ENCODE peak calls at places on chromosome 1, in ten cellular contexts. Z is dermis blood vessel endothelial cell; H is NCI-H1105 treated with DMSO at 0.1 percent for 48 hours; F is mesendoderm; K is neuronal stem cell; Q is Right ventricle myocardium inferior; Y is caudate nucleus; P is activated CD4-positive, CD25-positive, alpha-beta regulatory T cell; S is effector memory CD8-positive, alpha-beta T cell; M is fibroblast of lung. U is an unnamed sample.

GRCh38 chr1:167770127-167770526 is 48.3 kb downstream of the MPZL1 start:
- DNase-seq in Z (no peak), H (peak), F (peak), K (no peak), Q (no peak), Y (no peak), P (no peak), S (no peak), M (no peak), U (no peak)

GRCh38 chr1:230127105-230128054 is 60.3 kb downstream of the GALNT2 start:
- DNase-seq in Z (no peak), H (no peak), F (peak), K (no peak), Q (peak), Y (peak), P (no peak), S (no peak), M (no peak), U (no peak)

GRCh38 chr1:91881280-91881679 is 4.7 kb downstream of the TGFBR3 start:
- DNase-seq in Z (no peak), H (no peak), F (no peak), K (no peak), Q (no peak), Y (no peak), P (no peak), S (no peak), M (no peak), U (no peak)

GRCh38 chr1:24635195-24635843 is 7.8 kb upstream of the SRRM1 start:
- DNase-seq in Z (peak), H (peak), F (peak), K (peak), Q (no peak), Y (no peak), P (no peak), S (no peak), M (peak), U (no peak)

GRCh38 chr1:50967416-50968020 is 2.5 kb upstream of the CDKN2C start:
- DNase-seq in Z (peak), H (peak), F (no peak), K (no peak), Q (no peak), Y (no peak), P (no peak), S (no peak), M (peak), U (no peak)

GRCh38 chr1:101314244-101314643 is 77.4 kb downstream of the S1PR1 start:
- DNase-seq in Z (no peak), H (no peak), F (peak), K (no peak), Q (no peak), Y (no peak), P (peak), S (no peak), M (no peak), U (no peak)

GRCh38 chr1:65264197-65264929 is 45.0 kb upstream of the DNAJC6 start:
- DNase-seq in Z (peak), H (peak), F (peak), K (no peak), Q (no peak), Y (peak), P (no peak), S (no peak), M (peak), U (peak)

GRCh38 chr1:3174487-3175247 is 105.7 kb downstream of the PRDM16 start:
- DNase-seq in Z (no peak), H (no peak), F (no peak), K (no peak), Q (peak), Y (peak), P (no peak), S (no peak), M (peak), U (no peak)

GRCh38 chr1:226884966-226885820 is 14.8 kb downstream of the PSEN2 start:
- DNase-seq in Z (peak), H (no peak), F (no peak), K (no peak), Q (no peak), Y (no peak), P (no peak), S (no peak), M (no peak), U (no peak)

GRCh38 chr1:59967780-59968179 is 41.2 kb upstream of the CYP2J2 start:
- DNase-seq in Z (no peak), H (no peak), F (no peak), K (no peak), Q (no peak), Y (no peak), P (no peak), S (no peak), M (no peak), U (no peak)